ENCODE peak calls at places on chromosomes 13 and 19, in four cellular contexts. E is SK-N-SH, G is H1, R is K562. P is an unnamed sample.

GRCh38 chr13:67238861-67239260 is 8.7 kb upstream of the PCDH9 start:
- DNase-seq in E (no peak), G (no peak), R (no peak), P (no peak)

GRCh38 chr19:50198431-50199253 is 4.8 kb upstream of the MYH14 start:
- DNase-seq in E (no peak), G (no peak), R (no peak), P (no peak)

GRCh38 chr13:86976521-86977324 is 694.4 kb upstream of the SLITRK5 start:
- DNase-seq in E (no peak), G (no peak), R (no peak), P (no peak)

GRCh38 chr19:45440873-45441654 is 17.3 kb upstream of the ERCC1 start:
- DNase-seq in E (no peak), G (no peak), R (peak), P (no peak)

GRCh38 chr19:8335343-8336071 is 7.6 kb downstream of the KANK3 start:
- DNase-seq in E (peak), G (peak), R (peak), P (peak)

GRCh38 chr19:56258272-56258671 is 14.3 kb upstream of the EDDM13 start:
- DNase-seq in E (no peak), G (no peak), R (peak), P (no peak)

GRCh38 chr13:66443926-66444325 is 786.2 kb downstream of the PCDH9 start:
- DNase-seq in E (no peak), G (no peak), R (no peak), P (no peak)

GRCh38 chr19:51572415-51572814 is 1.3 kb downstream of the ZNF175 start:
- DNase-seq in E (no peak), G (no peak), R (no peak), P (no peak)

GRCh38 chr19:56877069-56877715 is 36.7 kb upstream of the PEG3 start:
- DNase-seq in E (no peak), G (no peak), R (no peak), P (no peak)

GRCh38 chr19:41944336-41944735 is 14.8 kb downstream of the RABAC1 start:
- DNase-seq in E (no peak), G (no peak), R (no peak), P (no peak)

GRCh38 chr19:7655581-7655980 is 13.3 kb upstream of the RETN start:
- DNase-seq in E (no peak), G (no peak), R (no peak), P (no peak)

GRCh38 chr19:5001547-5002131 is 32.7 kb downstream of the KDM4B start:
- DNase-seq in E (peak), G (no peak), R (peak), P (peak)

GRCh38 chr13:32475403-32475802 is 47.5 kb upstream of the N4BP2L1 start:
- DNase-seq in E (no peak), G (no peak), R (no peak), P (no peak)

GRCh38 chr19:2055871-2056809 is 5.1 kb upstream of the MKNK2 start:
- DNase-seq in E (peak), G (peak), R (no peak), P (no peak)

GRCh38 chr13:78430166-78430791 is 173.1 kb downstream of the POU4F1 start:
- DNase-seq in E (no peak), G (peak), R (no peak), P (no peak)

GRCh38 chr19:53868091-53868891 is 608 bp downstream of the MYADM start:
- DNase-seq in E (peak), G (peak), R (peak), P (peak)

GRCh38 chr19:7605490-7606222 is 10.0 kb downstream of the CAMSAP3 start:
- DNase-seq in E (peak), G (peak), R (peak), P (peak)

GRCh38 chr19:10510301-10510802 is 6.9 kb downstream of the S1PR5 start:
- DNase-seq in E (peak), G (peak), R (peak), P (peak)

GRCh38 chr13:38417727-38418126 is 68.1 kb downstream of the UFM1 start:
- DNase-seq in E (peak), G (peak), R (peak), P (no peak)

GRCh38 chr13:85597790-85598500 is 201.3 kb downstream of the SLITRK6 start:
- DNase-seq in E (no peak), G (no peak), R (no peak), P (no peak)

GRCh38 chr13:43493496-43494000 is 293.2 kb downstream of the ENOX1 start:
- DNase-seq in E (no peak), G (no peak), R (no peak), P (no peak)

GRCh38 chr19:17305211-17305516 is 508 bp upstream of the MRPL34 start:
- DNase-seq in E (no peak), G (no peak), R (no peak), P (no peak)

GRCh38 chr13:80251403-80251802 is 89.5 kb downstream of the SPRY2 start:
- DNase-seq in E (no peak), G (no peak), R (no peak), P (no peak)

GRCh38 chr19:7376151-7376852 is 27.6 kb downstream of the ARHGEF18 start:
- DNase-seq in E (no peak), G (no peak), R (no peak), P (no peak)

GRCh38 chr19:43438291-43439162 is 23.8 kb downstream of the TEX101 start:
- DNase-seq in E (peak), G (no peak), R (no peak), P (no peak)

GRCh38 chr19:6861683-6862286 is 25.6 kb upstream of the ADGRE1 start:
- DNase-seq in E (no peak), G (no peak), R (no peak), P (no peak)

GRCh38 chr19:50242586-50242985 is 39.2 kb downstream of the MYH14 start:
- DNase-seq in E (no peak), G (no peak), R (no peak), P (no peak)

GRCh38 chr13:44188257-44188656 is 185.4 kb upstream of the SERP2 start:
- DNase-seq in E (no peak), G (no peak), R (no peak), P (no peak)

GRCh38 chr13:42486711-42487198 is 87.2 kb upstream of the TNFSF11 start:
- DNase-seq in E (no peak), G (no peak), R (no peak), P (no peak)

GRCh38 chr13:112204881-112205327 is 138.0 kb downstream of the SOX1 start:
- DNase-seq in E (no peak), G (peak), R (no peak), P (peak)

GRCh38 chr19:44111910-44112463 is 1.2 kb upstream of the ZNF225 start:
- DNase-seq in E (peak), G (peak), R (no peak), P (peak)

GRCh38 chr13:84445776-84446175 is 563.5 kb upstream of the SLITRK1 start:
- DNase-seq in E (no peak), G (no peak), R (no peak), P (no peak)

GRCh38 chr13:58142952-58143351 is 511.4 kb downstream of the PCDH17 start:
- DNase-seq in E (no peak), G (no peak), R (no peak), P (no peak)

GRCh38 chr19:35476149-35476548 is 14.1 kb downstream of the KRTDAP start:
- DNase-seq in E (no peak), G (peak), R (peak), P (peak)
- TF ChIP-seq TEAD4 in E (no peak), G (no peak), R (no peak), P (no peak)

DNA sequence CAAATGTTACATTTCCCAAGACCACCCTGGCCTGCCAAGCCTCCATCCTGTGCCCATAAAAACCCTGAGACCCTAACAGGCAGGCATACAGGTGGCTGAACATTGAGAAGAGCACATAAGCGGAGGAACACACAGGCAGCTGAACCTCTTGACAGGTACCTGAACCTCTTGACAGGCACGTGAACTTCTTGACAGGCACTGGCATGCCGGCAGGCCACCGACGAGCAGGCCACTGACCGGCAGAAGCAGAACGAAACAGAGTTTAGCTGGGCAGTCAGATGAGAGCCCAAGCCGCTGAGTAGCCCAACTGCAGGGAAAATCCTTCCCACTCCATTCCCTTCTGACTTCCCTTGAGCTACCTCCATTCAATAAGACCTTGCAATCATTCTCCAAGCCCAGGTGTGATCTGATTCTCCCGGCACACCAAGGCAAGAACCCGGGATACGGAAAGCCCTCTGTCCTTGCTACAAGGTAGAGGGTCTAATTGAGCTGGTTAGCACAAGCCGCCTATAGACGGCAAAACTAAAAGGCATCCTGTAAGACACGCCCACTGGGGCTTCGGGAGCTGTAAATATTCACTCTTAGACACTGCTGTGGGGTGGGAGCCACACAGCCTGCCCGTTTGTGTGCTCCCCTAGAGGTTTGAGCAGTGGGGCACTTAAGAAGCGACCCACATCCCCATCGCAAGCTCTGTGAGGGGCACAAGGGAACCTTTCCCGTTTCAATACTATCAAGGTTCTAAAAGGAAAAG is 2613.9 kb upstream of the PCDH20 start:
- DNase-seq in E (no peak), G (no peak), R (no peak), P (peak)
- TF ChIP-seq TEAD4 in E (no peak), G (no peak), R (no peak), P (no peak)

GRCh38 chr13:51675877-51676276 is 91.6 kb downstream of the WDFY2 start:
- DNase-seq in E (no peak), G (no peak), R (no peak), P (no peak)

GRCh38 chr13:51681037-51681678 is 96.9 kb downstream of the WDFY2 start:
- DNase-seq in E (no peak), G (no peak), R (no peak), P (no peak)

GRCh38 chr13:51682691-51683090 is 98.4 kb downstream of the WDFY2 start:
- DNase-seq in E (no peak), G (no peak), R (no peak), P (no peak)

GRCh38 chr13:51676739-51677138 is 92.5 kb downstream of the WDFY2 start:
- DNase-seq in E (no peak), G (no peak), R (no peak), P (no peak)

DNA sequence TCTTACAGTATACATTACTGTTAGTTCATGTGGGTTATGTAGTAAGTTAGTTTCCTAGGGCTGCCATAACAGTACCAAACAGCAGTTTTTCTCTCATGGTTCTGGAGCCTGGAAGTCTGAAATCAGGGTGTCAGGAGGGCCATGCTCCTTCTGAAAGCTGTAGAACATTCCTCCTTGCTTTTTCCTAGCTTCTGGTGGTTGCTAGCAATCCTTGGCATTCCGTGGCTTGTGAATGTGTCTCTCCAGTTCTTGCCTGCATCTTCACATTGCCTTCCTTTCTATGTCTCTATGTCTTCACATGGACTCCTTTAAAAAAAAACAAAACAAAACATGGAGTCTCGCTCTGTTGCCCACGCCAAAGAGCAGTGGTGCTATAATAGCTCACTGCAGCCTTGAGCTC is 95.4 kb downstream of the WDFY2 start:
- DNase-seq in E (no peak), G (no peak), R (no peak), P (no peak)
- TF ChIP-seq TEAD4 in E (no peak), G (no peak), R (no peak), P (no peak)

DNA sequence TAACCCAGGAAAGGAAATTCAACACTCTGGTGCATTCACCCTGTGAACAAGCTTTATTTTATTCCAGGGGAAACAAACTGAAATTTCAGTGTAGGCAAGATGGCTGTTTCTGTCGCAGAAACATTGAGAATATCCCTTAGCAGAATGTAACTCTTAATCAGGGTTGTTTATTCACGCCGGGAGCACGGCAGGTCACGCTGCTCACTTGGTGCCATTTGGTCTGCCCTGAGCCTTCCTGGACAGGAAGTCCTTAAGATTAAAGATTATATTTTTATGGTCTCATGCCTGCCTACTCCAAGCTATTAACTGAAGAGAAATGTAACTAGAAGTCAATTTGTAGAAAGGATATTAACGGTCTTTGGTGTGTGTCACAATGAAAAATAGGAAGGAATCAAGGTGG is 185.3 kb upstream of the ARGLU1 start:
- DNase-seq in E (no peak), G (no peak), R (no peak), P (no peak)
- TF ChIP-seq TEAD4 in E (no peak), G (no peak), R (no peak), P (no peak)

GRCh38 chr13:47287291-47287751 is 390.5 kb upstream of the HTR2A start:
- DNase-seq in E (no peak), G (no peak), R (no peak), P (no peak)
- TF ChIP-seq TEAD4 in E (peak), G (no peak), R (no peak), P (no peak)

DNA sequence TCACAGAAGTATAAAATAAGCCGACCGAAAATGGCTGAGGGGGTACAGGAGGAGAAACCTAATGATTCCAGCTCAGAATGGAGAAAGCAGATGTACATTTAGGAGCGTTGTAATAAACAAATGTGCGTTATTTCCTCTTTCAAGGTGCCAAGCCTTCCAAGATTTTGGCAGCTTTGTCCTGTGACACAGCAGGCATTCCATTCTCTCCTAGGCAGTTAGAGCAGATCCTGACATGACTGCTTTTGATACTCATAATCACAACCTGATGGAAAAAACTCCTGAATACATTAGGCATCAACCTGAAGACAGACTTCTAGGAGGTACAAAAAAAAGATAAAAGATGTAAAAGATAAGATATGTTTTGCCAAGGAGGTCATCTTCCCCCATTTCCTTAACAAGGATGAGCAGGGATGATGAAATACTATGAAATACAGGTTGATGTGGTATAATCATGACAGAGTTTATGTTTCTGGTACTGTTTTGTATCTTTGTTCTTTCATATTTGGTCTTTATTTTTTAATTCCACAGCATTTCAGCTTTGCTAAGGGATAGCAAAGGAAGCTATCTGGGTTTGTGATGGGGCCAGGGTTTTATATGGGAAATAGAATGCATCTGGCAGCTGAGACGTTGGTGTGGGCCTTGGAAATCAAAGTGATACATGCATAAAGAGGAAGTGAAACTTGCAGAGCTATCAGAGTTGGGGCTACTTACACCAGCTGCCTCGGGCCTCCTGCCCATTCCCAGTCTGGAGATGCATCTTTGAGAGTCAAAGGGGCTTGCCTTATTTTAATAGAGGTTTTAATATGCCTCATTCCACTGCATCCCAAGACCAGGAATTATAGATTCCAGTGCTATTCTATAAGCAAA is 222.5 kb downstream of the OXGR1 start:
- DNase-seq in E (no peak), G (no peak), R (no peak), P (no peak)
- TF ChIP-seq TEAD4 in E (no peak), G (no peak), R (no peak), P (no peak)

DNA sequence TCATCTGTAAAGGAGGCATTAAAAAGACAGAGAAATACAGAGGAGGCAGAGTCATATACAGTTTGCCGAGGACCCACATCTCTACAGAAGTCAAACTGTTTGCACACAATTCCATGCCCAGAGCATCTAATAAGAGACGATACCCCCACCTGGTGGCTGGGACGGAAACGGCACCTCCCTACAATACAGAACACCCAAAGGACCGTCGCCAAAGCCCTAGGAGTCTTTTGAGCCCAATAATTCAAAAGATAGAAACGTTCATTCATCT is 703 bp upstream of the PLEKHG2 start:
- DNase-seq in E (peak), G (peak), R (peak), P (peak)
- TF ChIP-seq TEAD4 in E (no peak), G (no peak), R (no peak), P (no peak)

GRCh38 chr19:35212241-35212640 is 16.3 kb downstream of the FAM187B start:
- DNase-seq in E (no peak), G (no peak), R (no peak), P (no peak)

GRCh38 chr19:35214766-35215422 is 13.6 kb downstream of the FAM187B start:
- DNase-seq in E (no peak), G (no peak), R (no peak), P (no peak)

GRCh38 chr19:35216026-35216832 is 12.3 kb downstream of the FAM187B start:
- DNase-seq in E (no peak), G (no peak), R (no peak), P (no peak)

GRCh38 chr19:35211545-35212230 is 16.9 kb downstream of the FAM187B start:
- DNase-seq in E (no peak), G (no peak), R (no peak), P (no peak)

DNA sequence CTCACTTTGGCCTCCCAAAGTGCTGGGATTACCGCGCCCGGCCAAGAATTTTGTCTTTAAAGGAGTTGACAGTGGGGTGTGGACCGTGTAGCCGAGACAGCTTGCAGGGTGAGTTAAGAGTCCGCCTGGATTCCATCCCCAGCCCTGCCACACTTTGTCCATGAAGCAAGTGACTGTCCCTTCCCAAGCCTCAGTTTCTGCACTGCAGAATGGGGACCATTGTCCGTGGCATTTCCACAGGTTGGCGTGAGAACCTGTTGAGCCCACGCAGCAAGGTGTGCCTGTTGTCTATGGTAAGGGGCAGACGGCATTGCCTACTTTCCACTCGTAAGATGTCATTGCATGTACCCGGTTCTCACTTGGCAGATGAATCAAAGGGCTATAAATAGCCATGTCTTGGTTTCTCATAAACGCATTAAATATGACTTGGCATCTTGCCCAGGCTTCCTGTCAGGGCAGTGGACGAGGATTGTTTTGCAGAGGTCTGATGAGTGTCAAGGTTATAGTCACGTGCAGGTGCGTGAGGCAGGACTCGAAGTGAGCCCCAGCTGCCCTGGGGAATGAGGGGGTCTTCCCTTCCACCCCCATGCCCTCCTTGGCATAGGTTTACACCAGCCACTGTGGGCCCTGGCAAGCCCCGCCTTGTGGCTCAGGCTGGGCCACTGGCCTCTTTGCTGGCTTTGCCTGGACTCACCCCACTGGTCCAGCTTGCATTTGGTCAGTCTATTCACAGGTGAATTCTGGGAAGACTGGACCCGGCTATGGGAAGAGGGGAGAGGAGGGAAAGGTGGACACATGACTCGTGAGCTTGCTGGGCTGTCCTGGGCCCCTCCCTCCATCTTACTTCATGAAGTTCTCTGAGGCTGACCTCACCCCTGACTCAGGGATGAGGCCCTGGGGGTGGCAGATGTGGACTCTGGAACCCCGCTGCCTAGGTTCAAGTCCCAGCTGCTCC is 14.6 kb downstream of the FAM187B start:
- DNase-seq in E (peak), G (no peak), R (no peak), P (no peak)
- TF ChIP-seq TEAD4 in E (no peak), G (no peak), R (no peak), P (no peak)

P was measured in WTC11.